ENCODE peak calls at places on chromosomes 5 and 9, in eight cellular contexts. J, G, A, Q, U, H, K and R are unnamed samples. For H3K9me3, the result is how much of the 10 kb centered on the place peaks cover.

GRCh38 chr9:120366646-120367019 is 213.3 kb downstream of the CDK5RAP2 start:
- DNase-seq in J (peak), G (no peak), A (no peak), Q (peak), U (peak), H (peak), K (no peak), R (no peak)

GRCh38 chr5:78178356-78178755 is 116.1 kb downstream of the AP3B1 start:
- DNase-seq in J (no peak), G (no peak), A (no peak), Q (no peak), U (no peak), H (no peak), K (no peak), R (no peak)

GRCh38 chr5:144026286-144026685 is 144.2 kb downstream of the YIPF5 start:
- DNase-seq in J (no peak), G (no peak), A (no peak), Q (no peak), U (no peak), H (no peak), K (no peak), R (no peak)

GRCh38 chr5:103849934-103850333 is 287.3 kb upstream of the NUDT12 start:
- DNase-seq in J (peak), G (no peak), A (no peak), Q (no peak), U (no peak), H (peak), K (no peak), R (no peak)

GRCh38 chr9:18759836-18760235 is 273.2 kb downstream of the SAXO1 start:
- DNase-seq in J (no peak), G (no peak), A (no peak), Q (no peak), U (no peak), H (no peak), K (no peak), R (no peak)

GRCh38 chr5:110018509-110018908 is 328.8 kb downstream of the MAN2A1 start:
- DNase-seq in J (no peak), G (no peak), A (no peak), Q (no peak), U (no peak), H (no peak), K (no peak), R (no peak)

GRCh38 chr9:69472101-69472625 is 147.1 kb downstream of the ENTREP1 start:
- DNase-seq in J (no peak), G (no peak), A (no peak), Q (no peak), U (no peak), H (no peak), K (no peak), R (no peak)

GRCh38 chr9:93681316-93682154 is 105.2 kb downstream of the PHF2 start:
- DNase-seq in J (no peak), G (no peak), A (no peak), Q (no peak), U (peak), H (no peak), K (peak), R (no peak)

GRCh38 chr9:95409650-95410426 is 92.3 kb upstream of the FANCC start:
- DNase-seq in J (peak), G (no peak), A (no peak), Q (no peak), U (no peak), H (peak), K (no peak), R (no peak)

GRCh38 chr5:11300736-11301135 is 539.7 kb upstream of the DAP start:
- DNase-seq in J (no peak), G (no peak), A (no peak), Q (no peak), U (no peak), H (no peak), K (no peak), R (no peak)

GRCh38 chr5:131265318-131265803 is 1.5 kb downstream of the CDC42SE2 start:
- DNase-seq in J (peak), G (no peak), A (no peak), Q (no peak), U (no peak), H (peak), K (no peak), R (no peak)

GRCh38 chr9:76677481-76678055 is 86.7 kb upstream of the PCA3 start:
- DNase-seq in J (no peak), G (no peak), A (no peak), Q (peak), U (no peak), H (no peak), K (no peak), R (peak)

GRCh38 chr5:83899351-83899970 is 178.8 kb upstream of the HAPLN1 start:
- DNase-seq in J (no peak), G (no peak), A (no peak), Q (no peak), U (no peak), H (no peak), K (no peak), R (no peak)

GRCh38 chr5:90488791-90489190 is 14.1 kb downstream of the POLR3G start:
- DNase-seq in J (peak), G (no peak), A (no peak), Q (peak), U (no peak), H (no peak), K (no peak), R (no peak)

GRCh38 chr9:121267689-121268597 is at the start of gene GSN:
- DNase-seq in J (peak), G (no peak), A (peak), Q (peak), U (peak), H (peak), K (peak), R (peak)

GRCh38 chr5:3659907-3660306 is 64.3 kb downstream of the IRX1 start:
- DNase-seq in J (no peak), G (no peak), A (no peak), Q (no peak), U (no peak), H (no peak), K (no peak), R (no peak)

DNA sequence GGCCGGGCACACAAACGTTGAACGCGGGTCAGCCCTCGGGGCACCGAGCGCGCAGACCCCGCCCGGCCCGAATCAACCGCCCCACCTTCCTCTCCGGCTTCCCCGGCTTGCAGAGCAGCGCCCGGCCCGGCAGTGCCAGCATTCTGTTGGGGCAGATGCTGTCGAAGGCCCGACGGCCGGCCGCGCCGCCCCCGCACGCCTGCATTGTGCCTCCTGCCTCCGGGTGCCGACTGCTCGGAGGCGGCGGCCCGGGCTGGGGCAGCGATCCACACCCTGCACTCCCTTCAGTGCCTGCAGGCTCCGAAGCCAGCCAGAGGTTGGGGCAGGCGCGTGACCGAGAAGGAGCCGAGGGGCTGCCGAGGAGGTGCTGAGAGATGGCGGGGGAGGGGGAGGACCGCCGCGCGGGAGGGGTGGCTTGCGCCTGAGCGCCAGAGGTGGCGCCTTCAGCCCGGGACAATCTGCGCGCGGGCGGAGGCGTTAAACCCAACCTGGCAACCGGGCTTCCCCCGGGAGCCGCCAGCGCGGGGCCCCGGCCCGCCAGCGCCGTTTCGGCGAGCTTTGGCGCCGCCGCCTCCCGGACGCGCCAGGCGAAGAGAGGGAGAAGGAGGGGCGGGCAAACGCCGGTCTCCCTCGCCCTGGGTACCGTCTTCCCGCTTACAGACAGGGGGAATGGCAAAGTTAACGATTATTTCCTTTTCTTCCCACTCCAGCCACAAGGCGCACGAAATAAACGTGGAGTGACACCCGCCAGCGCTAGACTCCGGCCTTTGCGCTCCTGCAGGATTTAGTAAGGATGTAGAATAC is at the start of gene MCIDAS:
- DNase-seq in J (peak), G (no peak), A (peak), Q (peak), U (no peak), H (no peak), K (peak), R (no peak)
- TF ChIP-seq CTCF in J (no peak), G (no peak), A (no peak), Q (no peak), U (no peak), H (no peak), K (no peak), R (no peak)

DNA sequence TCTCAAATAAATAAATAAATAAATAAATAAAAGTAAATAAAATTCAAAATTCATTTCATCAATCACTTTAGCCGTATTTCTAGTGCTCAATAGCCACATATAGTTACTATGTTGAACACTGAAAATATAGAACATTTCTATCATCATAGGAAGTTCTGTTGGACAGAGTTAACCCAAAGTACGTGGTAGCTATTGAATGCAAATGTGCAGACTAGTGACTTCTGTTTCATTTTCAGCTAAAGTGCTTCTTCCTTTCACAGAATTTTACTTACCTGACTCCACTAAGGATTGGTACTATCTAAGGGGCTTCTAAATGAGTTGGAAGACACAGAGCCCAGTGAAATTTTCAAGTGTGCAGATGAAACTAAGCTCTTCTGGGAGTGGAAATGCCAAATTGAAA is 1208.3 kb downstream of the MAT2B start:
- DNase-seq in J (no peak), G (no peak), A (no peak), Q (no peak), U (no peak), H (no peak), K (no peak), R (no peak)
- H3K9me3 ChIP-seq in J (under half), G (under half), A (under half), Q (under half), U (under half), H (under half), K (under half), R (under half)

DNA sequence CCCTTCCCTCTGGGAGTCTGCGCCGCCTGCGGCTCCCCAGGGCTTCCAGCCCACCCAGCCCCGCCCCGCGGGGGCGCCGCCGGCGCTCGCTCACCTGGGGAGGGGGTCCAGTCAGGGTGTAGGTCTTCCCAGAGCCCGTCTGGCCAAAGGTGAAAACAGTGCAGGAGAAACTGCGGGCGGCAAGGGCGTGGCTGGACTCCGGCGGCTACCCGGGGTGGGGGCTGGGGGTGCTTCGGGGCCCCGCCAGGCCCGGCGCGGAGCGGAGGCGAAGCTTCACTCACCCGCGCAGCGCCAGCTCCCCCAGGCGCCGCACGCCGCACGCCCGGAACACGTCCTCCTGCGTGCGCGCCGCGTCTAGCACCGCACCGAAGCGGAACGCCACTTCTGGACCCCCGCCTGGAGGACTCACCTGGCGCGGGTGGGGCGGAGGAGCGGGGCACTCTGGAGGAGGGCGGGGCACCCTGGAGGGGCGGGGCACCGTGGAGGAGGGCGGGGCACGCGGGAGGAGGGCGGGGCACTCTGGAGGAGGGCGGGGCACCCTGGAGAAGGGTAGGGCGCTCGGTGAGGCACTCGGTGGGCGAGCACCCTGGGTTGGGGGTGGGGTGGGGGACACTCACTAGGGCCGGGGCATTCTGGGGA is 952 bp downstream of the KIF12 start:
- DNase-seq in J (peak), G (no peak), A (peak), Q (peak), U (no peak), H (no peak), K (no peak), R (no peak)
- H3K27ac ChIP-seq in J (no peak), G (no peak), A (no peak), Q (no peak), U (no peak), H (no peak), K (no peak), R (no peak)

GRCh38 chr5:96742519-96742918 is 65.2 kb downstream of the ERAP1 start:
- DNase-seq in J (no peak), G (no peak), A (no peak), Q (no peak), U (no peak), H (no peak), K (no peak), R (no peak)

GRCh38 chr5:96743805-96744559 is 63.8 kb downstream of the ERAP1 start:
- DNase-seq in J (no peak), G (no peak), A (no peak), Q (no peak), U (no peak), H (no peak), K (no peak), R (no peak)

GRCh38 chr5:96745844-96746531 is 61.8 kb downstream of the ERAP1 start:
- DNase-seq in J (no peak), G (no peak), A (no peak), Q (no peak), U (no peak), H (no peak), K (no peak), R (no peak)

GRCh38 chr5:96743065-96743768 is 64.5 kb downstream of the ERAP1 start:
- DNase-seq in J (peak), G (no peak), A (peak), Q (no peak), U (no peak), H (peak), K (no peak), R (no peak)

GRCh38 chr5:96745025-96745424 is 62.7 kb downstream of the ERAP1 start:
- DNase-seq in J (no peak), G (no peak), A (no peak), Q (no peak), U (no peak), H (no peak), K (no peak), R (no peak)
- TF ChIP-seq CTCF in J (no peak), G (no peak), A (no peak), Q (no peak), U (no peak), H (no peak), K (no peak), R (no peak)

GRCh38 chr5:135199919-135200318 is 165.9 kb upstream of the PITX1 start:
- DNase-seq in J (no peak), G (no peak), A (no peak), Q (no peak), U (no peak), H (no peak), K (no peak), R (no peak)
- H3K9me3 ChIP-seq in J (under half), G (under half), A (under half), Q (under half), U (under half), H (under half), K (under half), R (under half)

GRCh38 chr9:134355561-134356278 is 29.5 kb downstream of the RXRA start:
- DNase-seq in J (peak), G (no peak), A (no peak), Q (no peak), U (peak), H (no peak), K (no peak), R (no peak)
- H3K27ac ChIP-seq in J (peak), G (peak), A (no peak), Q (no peak), U (peak), H (no peak), K (no peak), R (peak)

GRCh38 chr5:174937201-174938130 is 213.1 kb downstream of the MSX2 start:
- DNase-seq in J (no peak), G (no peak), A (no peak), Q (no peak), U (no peak), H (no peak), K (no peak), R (peak)
- TF ChIP-seq CTCF in J (no peak), G (no peak), A (no peak), Q (no peak), U (no peak), H (no peak), K (no peak), R (no peak)

GRCh38 chr5:141388661-141389060 is 1.2 kb downstream of the PCDHGB4 start:
- DNase-seq in J (no peak), G (no peak), A (no peak), Q (no peak), U (no peak), H (no peak), K (no peak), R (no peak)

GRCh38 chr5:141398608-141399007 is 861 bp downstream of the PCDHGB5 start:
- DNase-seq in J (no peak), G (no peak), A (no peak), Q (no peak), U (no peak), H (no peak), K (no peak), R (peak)

GRCh38 chr5:141389153-141390042 is 1.9 kb downstream of the PCDHGB4 start:
- DNase-seq in J (no peak), G (no peak), A (no peak), Q (no peak), U (no peak), H (no peak), K (no peak), R (no peak)

GRCh38 chr5:141393267-141393666 is 834 bp downstream of the PCDHGA8 start:
- DNase-seq in J (no peak), G (no peak), A (no peak), Q (no peak), U (no peak), H (no peak), K (no peak), R (no peak)

GRCh38 chr5:141392429-141393198 is at the start of gene PCDHGA8:
- DNase-seq in J (no peak), G (no peak), A (no peak), Q (no peak), U (no peak), H (peak), K (no peak), R (no peak)
- H3K9me3 ChIP-seq in J (under half), G (under half), A (under half), Q (under half), U (under half), H (under half), K (under half), R (under half)

DNA sequence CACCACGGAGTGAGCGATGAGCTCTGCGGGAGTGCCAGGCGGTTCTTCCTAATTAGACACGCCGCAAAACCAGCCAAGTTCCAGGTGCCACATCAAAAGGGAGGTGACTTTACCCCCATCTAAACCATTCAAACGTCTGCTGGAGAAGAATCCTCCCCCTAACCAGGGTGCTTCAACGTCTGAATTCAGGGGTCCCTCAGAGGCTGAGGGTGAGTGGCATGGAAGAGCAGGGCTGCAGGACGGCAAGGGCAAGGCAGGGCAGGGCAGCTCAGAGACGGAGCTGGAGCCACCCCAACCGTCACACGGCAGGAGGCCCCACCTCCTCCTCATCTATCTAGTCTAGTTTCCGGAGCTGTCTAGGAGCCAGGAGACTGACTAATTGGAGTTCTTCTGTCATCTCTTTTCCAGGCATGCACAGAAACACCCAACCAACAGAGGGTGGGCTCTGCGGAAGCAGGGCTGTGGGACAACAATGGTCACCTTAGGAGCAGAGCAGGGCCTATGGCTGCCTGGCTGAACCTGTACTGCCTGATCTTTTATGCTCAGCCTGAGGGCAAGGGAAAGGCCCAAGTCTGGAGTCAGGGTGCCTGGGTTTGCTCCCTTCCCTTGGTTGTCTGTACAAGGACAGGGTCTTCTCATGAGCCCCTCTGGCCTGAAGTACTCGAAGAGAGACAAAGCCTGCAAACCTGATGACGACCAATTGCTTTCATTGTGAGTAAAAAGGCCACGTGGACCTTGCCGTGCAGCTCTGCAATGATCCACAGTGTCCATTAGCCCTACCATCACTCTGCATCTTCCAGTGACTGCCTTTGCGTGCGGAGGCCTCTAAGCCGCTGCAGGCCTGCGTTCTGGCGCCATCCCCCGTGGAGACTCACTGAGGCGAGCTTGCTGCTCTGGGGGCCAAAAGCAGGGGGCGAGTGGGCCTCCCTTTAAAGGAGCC is 81.0 kb upstream of the SLC25A51 start:
- DNase-seq in J (peak), G (no peak), A (peak), Q (peak), U (no peak), H (peak), K (no peak), R (no peak)
- H3K27ac ChIP-seq in J (peak), G (peak), A (no peak), Q (no peak), U (peak), H (peak), K (no peak), R (no peak)

DNA sequence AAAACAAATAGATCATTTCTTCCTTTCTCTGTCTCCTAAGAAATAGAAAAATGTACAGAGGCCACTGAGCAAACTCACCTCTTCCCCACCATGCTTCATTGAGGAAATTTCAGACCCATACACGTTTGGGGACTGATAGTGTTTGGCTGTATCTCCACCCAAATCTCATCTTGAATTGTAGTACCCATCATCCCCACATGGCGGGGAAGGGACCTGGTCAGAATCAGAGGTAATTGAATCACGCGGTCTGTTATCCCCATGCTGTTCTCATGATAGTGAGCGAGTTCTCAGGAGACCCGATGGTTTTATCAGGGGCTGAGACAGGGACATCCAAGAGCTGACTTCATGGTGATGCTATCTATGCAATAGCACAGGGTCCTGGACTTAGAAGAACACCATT is 1655.8 kb downstream of the MAT2B start:
- DNase-seq in J (no peak), G (no peak), A (no peak), Q (no peak), U (no peak), H (no peak), K (no peak), R (no peak)
- TF ChIP-seq CTCF in J (no peak), G (no peak), A (no peak), Q (no peak), U (no peak), H (peak), K (no peak), R (no peak)